ENCODE peak calls at places on chromosomes 11 and 22, in four cellular contexts. B is K562, M is WTC11, T is GM12878. O is an unnamed sample.

GRCh38 chr11:129973068-129973467 is 29.6 kb downstream of the PRDM10 start:
- DNase-seq in T (no peak), M (no peak), B (no peak), O (no peak)

GRCh38 chr22:36404436-36404835 is 16.7 kb upstream of the MYH9 start:
- DNase-seq in B (no peak), M (no peak), T (no peak), O (no peak)

GRCh38 chr22:24752091-24752623 is 22.4 kb downstream of the PIWIL3 start:
- DNase-seq in T (no peak), M (no peak), B (no peak), O (no peak)

GRCh38 chr11:118838905-118839553 is 44.7 kb upstream of the CXCR5 start:
- DNase-seq in T (peak; percentile 85), M (no peak), B (no peak), O (no peak)

GRCh38 chr11:12675951-12676711 is 1.9 kb downstream of the TEAD1 start:
- DNase-seq in M (no peak), B (no peak), T (no peak), O (peak; percentile 34)

GRCh38 chr11:115980336-115980735 is 476.1 kb upstream of the CADM1 start:
- DNase-seq in T (no peak), B (no peak), M (no peak), O (no peak)

GRCh38 chr22:40051322-40051721 is 56.6 kb downstream of the FAM83F start:
- DNase-seq in B (peak; percentile 34), M (no peak), T (no peak), O (no peak)

GRCh38 chr11:123173040-123173855 is 21.8 kb downstream of the CLMP start:
- DNase-seq in M (no peak), B (no peak), T (no peak), O (no peak)

GRCh38 chr11:44851496-44851895 is 99.2 kb downstream of the TP53I11 start:
- DNase-seq in B (no peak), T (no peak), M (no peak), O (no peak)

GRCh38 chr11:133070053-133070713 is 462.1 kb downstream of the OPCML start:
- DNase-seq in M (no peak), B (no peak), T (no peak), O (no peak)

GRCh38 chr22:35425971-35426800 is 26.2 kb downstream of the MCM5 start:
- DNase-seq in B (no peak), T (no peak), M (peak; percentile 24), O (no peak)

GRCh38 chr11:128576555-128576954 is 10.8 kb downstream of the ETS1 start:
- DNase-seq in B (no peak), T (no peak), M (no peak), O (no peak)

GRCh38 chr22:17412232-17412631 is 43.0 kb downstream of the CECR2 start:
- DNase-seq in M (no peak), T (no peak), B (no peak), O (no peak)

GRCh38 chr11:69869311-69869939 is 50.2 kb upstream of the FGF3 start:
- DNase-seq in B (no peak), M (no peak), T (no peak), O (peak; percentile 10)

GRCh38 chr11:3165152-3165705 is at the start of gene OSBPL5:
- DNase-seq in T (no peak), B (peak; percentile 85), M (peak; percentile 38), O (peak; percentile 90)

GRCh38 chr11:1854949-1855885 is 2.3 kb downstream of the LSP1 start:
- DNase-seq in B (peak; percentile 45), M (no peak), T (peak; percentile 55), O (no peak)

GRCh38 chr11:75263944-75264349 is 23.4 kb downstream of the TPBGL start:
- DNase-seq in T (no peak), M (no peak), B (no peak), O (no peak)

GRCh38 chr11:65444314-65445051 is 21.9 kb downstream of the NEAT1 start:
- DNase-seq in T (no peak), M (no peak), B (no peak), O (no peak)
- TF ChIP-seq USF1 in T (no peak), M (no peak), B (no peak), O (no peak)

GRCh38 chr11:114026355-114026754 is 33.2 kb upstream of the ZBTB16 start:
- DNase-seq in M (peak; percentile 18), B (peak; percentile 22), T (no peak), O (no peak)

GRCh38 chr11:114025329-114025907 is 34.1 kb upstream of the ZBTB16 start:
- DNase-seq in B (no peak), M (no peak), T (no peak), O (no peak)

GRCh38 chr11:114027941-114028340 is 31.6 kb upstream of the ZBTB16 start:
- DNase-seq in T (no peak), B (no peak), M (no peak), O (no peak)

GRCh38 chr11:114031599-114032320 is 27.8 kb upstream of the ZBTB16 start:
- DNase-seq in B (no peak), T (no peak), M (no peak), O (no peak)

GRCh38 chr11:114027396-114027795 is 32.1 kb upstream of the ZBTB16 start:
- DNase-seq in T (no peak), M (no peak), B (no peak), O (no peak)
- TF ChIP-seq USF1 in T (no peak), M (no peak), B (no peak), O (no peak)

DNA sequence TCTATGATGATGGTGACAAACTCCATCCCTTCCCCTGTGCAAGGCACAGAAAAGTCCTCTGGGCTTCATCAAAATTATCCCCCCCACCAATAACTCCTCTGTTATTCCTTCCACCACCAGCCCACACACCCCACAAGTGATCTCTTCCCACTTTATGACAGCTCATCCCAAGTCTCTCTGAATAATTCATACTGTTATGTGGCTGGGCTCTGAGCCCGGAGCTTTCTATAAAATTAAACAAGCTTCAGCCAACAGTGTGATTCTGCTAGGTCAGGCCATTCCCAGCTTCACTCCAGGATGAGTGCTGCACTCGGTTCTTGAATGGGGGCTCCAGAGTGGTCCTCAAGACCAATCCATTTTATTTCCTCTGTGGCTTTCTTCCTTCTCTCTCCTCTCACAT is 83.0 kb downstream of the INSC start:
- DNase-seq in B (no peak), M (no peak), T (no peak), O (no peak)
- TF ChIP-seq USF1 in B (no peak), M (no peak), T (no peak), O (no peak)

GRCh38 chr11:127023991-127024390 is 23.4 kb upstream of the KIRREL3 start:
- DNase-seq in M (no peak), B (no peak), T (no peak), O (no peak)
- TF ChIP-seq USF1 in M (no peak), B (no peak), T (no peak), O (no peak)

O was measured in SK-N-SH.